ENCODE peak calls at places on chromosomes 5 and 9, in ten cellular contexts. One of them, this sample, is unnamed.

GRCh38 chr9:91210318-91210717 is 151.4 kb downstream of the AUH start:
- DNase-seq in AG04450: no peak
- DNase-seq in Peyer's patch: no peak
- DNase-seq in choroid plexus epithelial cell: no peak
- DNase-seq in psoas muscle: no peak
- DNase-seq in neural progenitor cell: no peak
- DNase-seq in spleen: no peak
- DNase-seq in right lobe of liver: no peak
- DNase-seq in H1: no peak
- DNase-seq in GM23248: no peak
- DNase-seq in this sample: no peak

GRCh38 chr5:73746608-73747007 is 120.6 kb downstream of the ARHGEF28 start:
- DNase-seq in AG04450: no peak
- DNase-seq in spleen: no peak
- DNase-seq in choroid plexus epithelial cell: no peak
- DNase-seq in H1: no peak
- DNase-seq in neural progenitor cell: no peak
- DNase-seq in psoas muscle: no peak
- DNase-seq in GM23248: no peak
- DNase-seq in right lobe of liver: no peak
- DNase-seq in Peyer's patch: no peak
- DNase-seq in this sample: no peak

GRCh38 chr5:108830705-108831276 is 83.1 kb downstream of the FER start:
- DNase-seq in psoas muscle: no peak
- DNase-seq in spleen: no peak
- DNase-seq in AG04450: no peak
- DNase-seq in choroid plexus epithelial cell: no peak
- DNase-seq in right lobe of liver: no peak
- DNase-seq in Peyer's patch: no peak
- DNase-seq in H1: no peak
- DNase-seq in neural progenitor cell: no peak
- DNase-seq in GM23248: no peak
- DNase-seq in this sample: no peak

GRCh38 chr5:174571662-174572397 is 152.6 kb upstream of the MSX2 start:
- DNase-seq in AG04450: peak
- DNase-seq in neural progenitor cell: peak
- DNase-seq in H1: no peak
- DNase-seq in spleen: no peak
- DNase-seq in Peyer's patch: no peak
- DNase-seq in psoas muscle: peak
- DNase-seq in GM23248: peak
- DNase-seq in right lobe of liver: no peak
- DNase-seq in choroid plexus epithelial cell: peak
- DNase-seq in this sample: peak

GRCh38 chr9:131402738-131403492 is 9.0 kb downstream of the PRRC2B start:
- DNase-seq in right lobe of liver: peak
- DNase-seq in H1: no peak
- DNase-seq in neural progenitor cell: peak
- DNase-seq in Peyer's patch: peak
- DNase-seq in choroid plexus epithelial cell: peak
- DNase-seq in spleen: peak
- DNase-seq in GM23248: peak
- DNase-seq in psoas muscle: peak
- DNase-seq in AG04450: peak
- DNase-seq in this sample: peak

GRCh38 chr5:1732955-1733354 is 66.7 kb downstream of the MRPL36 start:
- DNase-seq in AG04450: no peak
- DNase-seq in spleen: peak
- DNase-seq in choroid plexus epithelial cell: no peak
- DNase-seq in right lobe of liver: peak
- DNase-seq in neural progenitor cell: no peak
- DNase-seq in Peyer's patch: no peak
- DNase-seq in H1: no peak
- DNase-seq in GM23248: no peak
- DNase-seq in psoas muscle: no peak
- DNase-seq in this sample: no peak

GRCh38 chr9:16773116-16773515 is 97.4 kb downstream of the BNC2 start:
- DNase-seq in H1: no peak
- DNase-seq in neural progenitor cell: no peak
- DNase-seq in Peyer's patch: no peak
- DNase-seq in right lobe of liver: no peak
- DNase-seq in psoas muscle: no peak
- DNase-seq in spleen: no peak
- DNase-seq in AG04450: no peak
- DNase-seq in choroid plexus epithelial cell: no peak
- DNase-seq in GM23248: no peak
- DNase-seq in this sample: no peak

GRCh38 chr5:168706655-168707069 is 127.5 kb upstream of the PANK3 start:
- DNase-seq in GM23248: peak
- DNase-seq in H1: peak
- DNase-seq in psoas muscle: no peak
- DNase-seq in right lobe of liver: no peak
- DNase-seq in AG04450: no peak
- DNase-seq in spleen: no peak
- DNase-seq in choroid plexus epithelial cell: peak
- DNase-seq in neural progenitor cell: peak
- DNase-seq in Peyer's patch: no peak
- DNase-seq in this sample: no peak

GRCh38 chr5:142014911-142015584 is 2.2 kb upstream of the GNPDA1 start:
- DNase-seq in right lobe of liver: no peak
- DNase-seq in GM23248: peak
- DNase-seq in neural progenitor cell: peak
- DNase-seq in choroid plexus epithelial cell: peak
- DNase-seq in H1: peak
- DNase-seq in AG04450: no peak
- DNase-seq in Peyer's patch: peak
- DNase-seq in spleen: no peak
- DNase-seq in psoas muscle: no peak
- DNase-seq in this sample: no peak

GRCh38 chr5:158414333-158414762 is 555.4 kb upstream of the CLINT1 start:
- DNase-seq in right lobe of liver: no peak
- DNase-seq in psoas muscle: peak
- DNase-seq in GM23248: no peak
- DNase-seq in Peyer's patch: no peak
- DNase-seq in spleen: no peak
- DNase-seq in choroid plexus epithelial cell: peak
- DNase-seq in AG04450: no peak
- DNase-seq in neural progenitor cell: no peak
- DNase-seq in H1: no peak
- DNase-seq in this sample: no peak

GRCh38 chr9:84779892-84780291 is 110.4 kb downstream of the NTRK2 start:
- DNase-seq in spleen: no peak
- DNase-seq in AG04450: no peak
- DNase-seq in right lobe of liver: no peak
- DNase-seq in neural progenitor cell: no peak
- DNase-seq in H1: no peak
- DNase-seq in choroid plexus epithelial cell: no peak
- DNase-seq in GM23248: peak
- DNase-seq in psoas muscle: no peak
- DNase-seq in Peyer's patch: no peak
- DNase-seq in this sample: no peak

GRCh38 chr9:134939836-134940235 is 22.1 kb upstream of the FCN1 start:
- DNase-seq in spleen: peak
- DNase-seq in GM23248: no peak
- DNase-seq in choroid plexus epithelial cell: no peak
- DNase-seq in right lobe of liver: no peak
- DNase-seq in neural progenitor cell: no peak
- DNase-seq in AG04450: no peak
- DNase-seq in psoas muscle: no peak
- DNase-seq in Peyer's patch: no peak
- DNase-seq in H1: no peak
- DNase-seq in this sample: no peak

GRCh38 chr5:142189813-142190212 is 81.2 kb downstream of the NDFIP1 start:
- DNase-seq in AG04450: no peak
- DNase-seq in Peyer's patch: no peak
- DNase-seq in neural progenitor cell: no peak
- DNase-seq in psoas muscle: no peak
- DNase-seq in GM23248: no peak
- DNase-seq in spleen: no peak
- DNase-seq in right lobe of liver: no peak
- DNase-seq in choroid plexus epithelial cell: no peak
- DNase-seq in H1: no peak
- DNase-seq in this sample: no peak

GRCh38 chr9:38333047-38333446 is 59.5 kb upstream of the ALDH1B1 start:
- DNase-seq in choroid plexus epithelial cell: no peak
- DNase-seq in AG04450: no peak
- DNase-seq in right lobe of liver: no peak
- DNase-seq in H1: no peak
- DNase-seq in neural progenitor cell: no peak
- DNase-seq in psoas muscle: no peak
- DNase-seq in Peyer's patch: no peak
- DNase-seq in spleen: no peak
- DNase-seq in GM23248: peak
- DNase-seq in this sample: no peak

GRCh38 chr5:159732220-159732619 is 184.1 kb upstream of the ADRA1B start:
- DNase-seq in GM23248: no peak
- DNase-seq in psoas muscle: no peak
- DNase-seq in choroid plexus epithelial cell: no peak
- DNase-seq in spleen: no peak
- DNase-seq in neural progenitor cell: no peak
- DNase-seq in AG04450: no peak
- DNase-seq in Peyer's patch: no peak
- DNase-seq in right lobe of liver: no peak
- DNase-seq in H1: no peak
- DNase-seq in this sample: no peak

GRCh38 chr9:70156729-70157128 is 102.0 kb upstream of the SMC5 start:
- DNase-seq in GM23248: peak
- DNase-seq in neural progenitor cell: no peak
- DNase-seq in Peyer's patch: no peak
- DNase-seq in spleen: no peak
- DNase-seq in H1: no peak
- DNase-seq in choroid plexus epithelial cell: no peak
- DNase-seq in psoas muscle: no peak
- DNase-seq in right lobe of liver: no peak
- DNase-seq in AG04450: no peak
- DNase-seq in this sample: no peak

GRCh38 chr9:13810510-13810909 is 503.4 kb downstream of the NFIB start:
- DNase-seq in psoas muscle: no peak
- DNase-seq in GM23248: peak
- DNase-seq in neural progenitor cell: no peak
- DNase-seq in choroid plexus epithelial cell: peak
- DNase-seq in H1: no peak
- DNase-seq in Peyer's patch: no peak
- DNase-seq in spleen: no peak
- DNase-seq in right lobe of liver: no peak
- DNase-seq in AG04450: no peak
- DNase-seq in this sample: no peak

GRCh38 chr5:38556115-38556598 is 289 bp downstream of the LIFR start:
- DNase-seq in spleen: peak
- DNase-seq in neural progenitor cell: no peak
- DNase-seq in right lobe of liver: peak
- DNase-seq in H1: peak
- DNase-seq in Peyer's patch: no peak
- DNase-seq in psoas muscle: no peak
- DNase-seq in choroid plexus epithelial cell: no peak
- DNase-seq in GM23248: peak
- DNase-seq in AG04450: no peak
- DNase-seq in this sample: no peak
- H3K4me3 ChIP-seq in spleen: peak
- H3K4me3 ChIP-seq in neural progenitor cell: peak
- H3K4me3 ChIP-seq in right lobe of liver: peak
- H3K4me3 ChIP-seq in H1: peak
- H3K4me3 ChIP-seq in Peyer's patch: peak
- H3K4me3 ChIP-seq in psoas muscle: peak
- H3K4me3 ChIP-seq in choroid plexus epithelial cell: peak
- H3K4me3 ChIP-seq in GM23248: peak
- H3K4me3 ChIP-seq in AG04450: peak
- H3K4me3 ChIP-seq in this sample: peak

GRCh38 chr5:25964009-25964372 is 1074.4 kb downstream of the CDH9 start:
- DNase-seq in GM23248: no peak
- DNase-seq in AG04450: no peak
- DNase-seq in spleen: no peak
- DNase-seq in Peyer's patch: no peak
- DNase-seq in choroid plexus epithelial cell: no peak
- DNase-seq in right lobe of liver: no peak
- DNase-seq in H1: no peak
- DNase-seq in psoas muscle: no peak
- DNase-seq in neural progenitor cell: no peak
- DNase-seq in this sample: no peak

DNA sequence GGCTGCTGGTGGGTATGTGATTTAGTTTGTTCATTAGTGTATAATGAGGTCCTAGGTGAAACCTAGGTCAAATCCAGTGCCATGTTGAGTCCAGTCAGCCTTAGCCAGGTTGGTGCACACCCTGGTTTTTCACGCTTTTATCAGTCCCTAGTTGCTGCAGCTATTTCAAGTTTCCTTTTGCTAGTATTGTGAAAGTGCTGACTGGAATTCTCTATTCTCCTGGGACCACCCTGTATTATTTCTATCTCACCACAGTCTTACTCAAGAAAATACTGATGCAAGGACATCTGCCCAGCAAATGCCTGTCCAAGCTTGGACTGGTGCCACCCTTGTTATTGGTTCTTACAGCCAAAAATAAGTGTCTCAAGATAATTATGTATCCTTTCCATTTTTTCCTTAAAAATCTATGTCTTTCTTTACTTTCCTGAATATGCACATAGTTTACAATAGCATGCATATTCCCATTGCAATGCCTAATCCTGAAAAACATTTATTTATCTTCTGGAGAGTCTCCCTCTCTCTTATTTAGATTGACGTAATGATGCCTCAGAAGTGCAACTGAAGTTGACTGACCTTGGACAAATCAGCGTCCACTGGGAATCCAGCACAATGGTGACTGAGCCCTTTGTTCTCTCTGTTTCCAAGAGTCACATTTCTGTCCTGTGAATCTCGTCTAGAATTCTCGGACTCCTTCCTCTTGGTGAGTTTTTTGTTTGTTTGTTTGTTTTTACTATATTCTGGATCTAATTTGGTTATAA is 1075.0 kb downstream of the CDH9 start:
- DNase-seq in choroid plexus epithelial cell: no peak
- DNase-seq in GM23248: no peak
- DNase-seq in psoas muscle: peak
- DNase-seq in AG04450: no peak
- DNase-seq in right lobe of liver: no peak
- DNase-seq in neural progenitor cell: no peak
- DNase-seq in spleen: no peak
- DNase-seq in H1: no peak
- DNase-seq in Peyer's patch: no peak
- DNase-seq in this sample: no peak
- H3K4me3 ChIP-seq in choroid plexus epithelial cell: no peak
- H3K4me3 ChIP-seq in GM23248: no peak
- H3K4me3 ChIP-seq in psoas muscle: peak
- H3K4me3 ChIP-seq in AG04450: no peak
- H3K4me3 ChIP-seq in right lobe of liver: peak
- H3K4me3 ChIP-seq in neural progenitor cell: no peak
- H3K4me3 ChIP-seq in spleen: no peak
- H3K4me3 ChIP-seq in H1: no peak
- H3K4me3 ChIP-seq in Peyer's patch: no peak
- H3K4me3 ChIP-seq in this sample: no peak

GRCh38 chr9:87497604-87498045 is at the start of gene DAPK1:
- DNase-seq in H1: peak
- DNase-seq in Peyer's patch: no peak
- DNase-seq in right lobe of liver: peak
- DNase-seq in GM23248: peak
- DNase-seq in choroid plexus epithelial cell: peak
- DNase-seq in spleen: peak
- DNase-seq in neural progenitor cell: peak
- DNase-seq in psoas muscle: peak
- DNase-seq in AG04450: no peak
- DNase-seq in this sample: no peak
- H3K4me3 ChIP-seq in H1: peak
- H3K4me3 ChIP-seq in Peyer's patch: peak
- H3K4me3 ChIP-seq in right lobe of liver: peak
- H3K4me3 ChIP-seq in GM23248: peak
- H3K4me3 ChIP-seq in choroid plexus epithelial cell: peak
- H3K4me3 ChIP-seq in spleen: peak
- H3K4me3 ChIP-seq in neural progenitor cell: peak
- H3K4me3 ChIP-seq in psoas muscle: peak
- H3K4me3 ChIP-seq in AG04450: no peak
- H3K4me3 ChIP-seq in this sample: peak

GRCh38 chr9:34653131-34653530 is 1.1 kb downstream of the IL11RA start:
- DNase-seq in right lobe of liver: no peak
- DNase-seq in psoas muscle: no peak
- DNase-seq in neural progenitor cell: no peak
- DNase-seq in H1: no peak
- DNase-seq in spleen: no peak
- DNase-seq in Peyer's patch: no peak
- DNase-seq in GM23248: peak
- DNase-seq in choroid plexus epithelial cell: peak
- DNase-seq in AG04450: no peak
- DNase-seq in this sample: peak
- H3K4me3 ChIP-seq in right lobe of liver: no peak
- H3K4me3 ChIP-seq in psoas muscle: peak
- H3K4me3 ChIP-seq in neural progenitor cell: no peak
- H3K4me3 ChIP-seq in H1: no peak
- H3K4me3 ChIP-seq in spleen: no peak
- H3K4me3 ChIP-seq in Peyer's patch: no peak
- H3K4me3 ChIP-seq in GM23248: peak
- H3K4me3 ChIP-seq in choroid plexus epithelial cell: no peak
- H3K4me3 ChIP-seq in AG04450: peak
- H3K4me3 ChIP-seq in this sample: peak

This sample was measured in thoracic aorta.